ENCODE peak calls at places on chromosomes 16 and 17, in five cellular contexts. J, K, H, A and W are unnamed samples.
A peak's percentile ranks its signal among the peaks of the same experiment; 100 is the strongest.

GRCh38 chr17:16328997-16329396 is 24.3 kb downstream of the CENPV start:
- DNase-seq in H (peak; percentile 2), A (no peak), K (no peak), J (no peak), W (no peak)

GRCh38 chr16:19901164-19901563 is 16.5 kb upstream of the GPRC5B start:
- DNase-seq in K (no peak), J (no peak), A (no peak), H (no peak), W (no peak)

GRCh38 chr17:45145035-45145389 is 3.3 kb upstream of the HEXIM1 start:
- DNase-seq in A (no peak), H (no peak), K (no peak), J (no peak), W (no peak)

GRCh38 chr16:86662195-86662594 is 83.8 kb downstream of the FOXL1 start:
- DNase-seq in A (no peak), J (no peak), K (no peak), H (peak; percentile 57), W (no peak)

GRCh38 chr17:44850025-44850424 is 2.3 kb downstream of the HIGD1B start:
- DNase-seq in K (no peak), A (no peak), H (no peak), J (no peak), W (no peak)

GRCh38 chr17:62892069-62892675 is 73.9 kb upstream of the TANC2 start:
- DNase-seq in J (no peak), H (no peak), K (no peak), A (no peak), W (no peak)

GRCh38 chr17:31190351-31190750 is 95.6 kb downstream of the NF1 start:
- DNase-seq in H (no peak), A (no peak), J (no peak), K (no peak), W (no peak)

GRCh38 chr16:23423496-23424049 is 29.4 kb downstream of the COG7 start:
- DNase-seq in A (peak; percentile 82), J (peak; percentile 90), K (no peak), H (peak; percentile 93), W (peak; percentile 82)

GRCh38 chr17:67779098-67779672 is 46.1 kb upstream of the BPTF start:
- DNase-seq in H (peak; percentile 26), K (peak; percentile 7), A (peak; percentile 49), J (no peak), W (no peak)